ENCODE peak calls at places on chromosomes 3 and 15, in four cellular contexts. One of them, this sample, is unnamed.

GRCh38 chr3:49718419-49719213 is 868 bp downstream of the AMIGO3 start:
- DNase-seq in midbrain: no peak
- DNase-seq in heart right ventricle: no peak
- DNase-seq in tibial nerve: no peak
- DNase-seq in this sample: peak; percentile 62

GRCh38 chr3:65194044-65194714 is 506.4 kb upstream of the ADAMTS9 start:
- DNase-seq in midbrain: no peak
- DNase-seq in heart right ventricle: no peak
- DNase-seq in tibial nerve: no peak
- DNase-seq in this sample: no peak

GRCh38 chr3:176219970-176220369 is 977.3 kb downstream of the TBL1XR1 start:
- DNase-seq in midbrain: no peak
- DNase-seq in heart right ventricle: no peak
- DNase-seq in tibial nerve: no peak
- DNase-seq in this sample: no peak

GRCh38 chr3:70067860-70068479 is 68.4 kb downstream of the SAMMSON start:
- DNase-seq in midbrain: no peak
- DNase-seq in heart right ventricle: no peak
- DNase-seq in tibial nerve: no peak
- DNase-seq in this sample: no peak

GRCh38 chr3:13811614-13812013 is 68.3 kb downstream of the WNT7A start:
- DNase-seq in midbrain: no peak
- DNase-seq in heart right ventricle: no peak
- DNase-seq in tibial nerve: no peak
- DNase-seq in this sample: no peak

GRCh38 chr3:125431912-125432587 is 56.9 kb upstream of the ZNF148 start:
- DNase-seq in midbrain: no peak
- DNase-seq in heart right ventricle: no peak
- DNase-seq in tibial nerve: no peak
- DNase-seq in this sample: no peak

GRCh38 chr15:80404057-80404718 is at the start of gene ARNT2:
- DNase-seq in midbrain: peak; percentile 77
- DNase-seq in heart right ventricle: peak; percentile 30
- DNase-seq in tibial nerve: no peak
- DNase-seq in this sample: no peak

GRCh38 chr15:62212746-62213145 is 47.7 kb upstream of the C2CD4B start:
- DNase-seq in midbrain: no peak
- DNase-seq in heart right ventricle: no peak
- DNase-seq in tibial nerve: no peak
- DNase-seq in this sample: no peak

GRCh38 chr15:59300618-59301139 is 72.0 kb downstream of the MYO1E start:
- DNase-seq in midbrain: no peak
- DNase-seq in heart right ventricle: peak; percentile 26
- DNase-seq in tibial nerve: no peak
- DNase-seq in this sample: peak; percentile 35

This sample was measured in heart left ventricle.